ENCODE peak calls at places on chromosomes 7 and 10, in five cellular contexts. I, U, F, A and V are unnamed samples.

GRCh38 chr7:73602721-73603651 is 21.3 kb downstream of the MLXIPL start:
- DNase-seq in F (peak; percentile 36), I (no peak), U (no peak), A (no peak), V (no peak)

GRCh38 chr10:11009471-11010308 is 8.0 kb upstream of the CELF2 start:
- DNase-seq in A (no peak), U (no peak), F (peak; percentile 0), I (no peak), V (no peak)

GRCh38 chr7:108299251-108300014 is 156.8 kb downstream of the NRCAM start:
- DNase-seq in I (no peak), A (no peak), F (peak; percentile 91), U (peak; percentile 48), V (peak; percentile 81)

GRCh38 chr7:143288836-143289235 is 685 bp downstream of the CASP2 start:
- DNase-seq in U (peak; percentile 32), F (peak; percentile 41), I (no peak), A (no peak), V (no peak)

GRCh38 chr10:22765660-22766547 is 51.5 kb upstream of the PIP4K2A start:
- DNase-seq in A (no peak), I (no peak), U (no peak), F (no peak), V (no peak)

GRCh38 chr7:117132385-117133120 is 179.3 kb downstream of the ST7 start:
- DNase-seq in U (peak; percentile 89), F (peak; percentile 99), A (no peak), I (no peak), V (peak; percentile 97)

GRCh38 chr7:1247527-1248041 is 14.9 kb downstream of the UNCX start:
- DNase-seq in U (no peak), F (peak; percentile 36), A (no peak), I (no peak), V (no peak)

GRCh38 chr10:120732067-120732466 is 119.1 kb upstream of the WDR11 start:
- DNase-seq in A (no peak), I (no peak), F (peak; percentile 70), U (peak; percentile 5), V (no peak)

GRCh38 chr7:69703099-69703498 is 104.8 kb downstream of the AUTS2 start:
- DNase-seq in U (no peak), F (peak; percentile 56), I (no peak), A (no peak), V (no peak)

GRCh38 chr10:14553434-14553833 is 221.3 kb downstream of the FAM107B start:
- DNase-seq in U (no peak), F (peak; percentile 62), A (no peak), I (no peak), V (peak; percentile 74)

GRCh38 chr10:24382596-24382978 is 173.6 kb downstream of the KIAA1217 start:
- DNase-seq in A (no peak), F (no peak), U (no peak), I (no peak), V (no peak)